ENCODE peak calls at places on chromosomes 4 and X, in nine cellular contexts. A, I, U, M, Z, E, J, W and C are unnamed samples.

GRCh38 chrX:68415289-68415688 is 18.0 kb downstream of the OPHN1 start:
- DNase-seq in A (no peak), I (no peak), U (no peak), M (no peak), Z (no peak), E (peak), J (no peak), W (no peak), C (peak)

GRCh38 chr4:182074139-182074538 is 169.1 kb upstream of the TENM3 start:
- DNase-seq in A (no peak), I (no peak), U (no peak), M (no peak), Z (no peak), E (no peak), J (no peak), W (no peak), C (no peak)

GRCh38 chrX:72126048-72126415 is 5.7 kb downstream of the RTL5 start:
- DNase-seq in A (no peak), I (no peak), U (no peak), M (no peak), Z (no peak), E (no peak), J (no peak), W (no peak), C (no peak)

GRCh38 chrX:119647552-119648420 is 41.6 kb upstream of the NKRF start:
- DNase-seq in A (no peak), I (no peak), U (no peak), M (no peak), Z (no peak), E (no peak), J (no peak), W (no peak), C (no peak)

GRCh38 chr4:167025651-167026050 is 208.6 kb downstream of the SPOCK3 start:
- DNase-seq in A (no peak), I (no peak), U (no peak), M (no peak), Z (no peak), E (no peak), J (no peak), W (peak), C (no peak)

GRCh38 chrX:33908898-33909297 is 223.2 kb downstream of the FAM47A start:
- DNase-seq in A (no peak), I (no peak), U (no peak), M (no peak), Z (no peak), E (no peak), J (no peak), W (no peak), C (no peak)

GRCh38 chr4:39812500-39812899 is 114.6 kb downstream of the UBE2K start:
- DNase-seq in A (no peak), I (no peak), U (no peak), M (no peak), Z (no peak), E (no peak), J (no peak), W (no peak), C (no peak)

GRCh38 chrX:1205681-1206611 is 6.5 kb downstream of the CRLF2 start:
- DNase-seq in A (no peak), I (no peak), U (no peak), M (no peak), Z (peak), E (peak), J (no peak), W (peak), C (peak)

GRCh38 chrX:47243351-47243750 is 10.5 kb downstream of the USP11 start:
- DNase-seq in A (no peak), I (no peak), U (no peak), M (no peak), Z (no peak), E (no peak), J (no peak), W (no peak), C (no peak)

GRCh38 chrX:123959281-123960063 is 2.0 kb upstream of the STAG2 start:
- DNase-seq in A (no peak), I (no peak), U (no peak), M (peak), Z (no peak), E (peak), J (peak), W (peak), C (peak)

GRCh38 chr4:8410641-8411271 is 29.8 kb downstream of the ACOX3 start:
- DNase-seq in A (no peak), I (no peak), U (no peak), M (no peak), Z (no peak), E (peak), J (peak), W (peak), C (peak)

GRCh38 chr4:156291317-156291716 is 337.7 kb upstream of the CTSO start:
- DNase-seq in A (no peak), I (no peak), U (peak), M (no peak), Z (no peak), E (no peak), J (no peak), W (peak), C (no peak)

GRCh38 chr4:173125216-173125812 is 43.3 kb upstream of the GALNT7 start:
- DNase-seq in A (no peak), I (no peak), U (no peak), M (no peak), Z (no peak), E (no peak), J (no peak), W (no peak), C (no peak)

GRCh38 chrX:29295987-29296680 is 708.9 kb downstream of the IL1RAPL1 start:
- DNase-seq in A (no peak), I (no peak), U (no peak), M (no peak), Z (no peak), E (no peak), J (no peak), W (no peak), C (peak)

GRCh38 chr4:10118355-10119004 is 1.9 kb upstream of the WDR1 start:
- DNase-seq in A (peak), I (no peak), U (no peak), M (no peak), Z (no peak), E (no peak), J (no peak), W (no peak), C (no peak)